ENCODE peak calls at places on chromosomes 16 and 17, in five cellular contexts. N, Z, J, B and M are unnamed samples.

GRCh38 chr17:80446645-80447405 is 29.6 kb downstream of the NPTX1 start:
- DNase-seq in N (no peak), Z (no peak), J (no peak), B (no peak), M (no peak)

GRCh38 chr17:31580331-31581021 is 189.0 kb downstream of the RAB11FIP4 start:
- DNase-seq in N (no peak), Z (no peak), J (no peak), B (no peak), M (no peak)

GRCh38 chr17:66395961-66396360 is 93.5 kb downstream of the PRKCA start:
- DNase-seq in N (no peak), Z (no peak), J (no peak), B (no peak), M (no peak)

GRCh38 chr17:67569873-67570272 is 147.9 kb upstream of the NOL11 start:
- DNase-seq in N (no peak), Z (no peak), J (no peak), B (no peak), M (peak; percentile 57)

GRCh38 chr17:6080711-6081430 is 10.7 kb downstream of the WSCD1 start:
- DNase-seq in N (no peak), Z (no peak), J (no peak), B (no peak), M (no peak)

GRCh38 chr17:34673995-34674900 is 94.9 kb downstream of the TMEM132E start:
- DNase-seq in N (no peak), Z (no peak), J (no peak), B (no peak), M (no peak)

GRCh38 chr17:9052921-9053320 is 31.6 kb downstream of the NTN1 start:
- DNase-seq in N (no peak), Z (no peak), J (no peak), B (no peak), M (no peak)

GRCh38 chr16:48271728-48272127 is 24.4 kb upstream of the ABCC11 start:
- DNase-seq in N (no peak), Z (no peak), J (no peak), B (no peak), M (no peak)

GRCh38 chr16:89970011-89970410 is 21.5 kb downstream of the DEF8 start:
- DNase-seq in N (no peak), Z (no peak), J (no peak), B (no peak), M (no peak)

GRCh38 chr17:64393000-64393402 is 2.3 kb upstream of the PECAM1 start:
- DNase-seq in N (no peak), Z (no peak), J (no peak), B (no peak), M (no peak)

GRCh38 chr16:31899505-31899904 is 25.9 kb downstream of the ZNF267 start:
- DNase-seq in N (no peak), Z (no peak), J (no peak), B (no peak), M (no peak)

GRCh38 chr16:72876981-72877373 is 171.0 kb downstream of the ZFHX3 start:
- DNase-seq in N (no peak), Z (no peak), J (no peak), B (no peak), M (no peak)

GRCh38 chr17:53740312-53740711 is 82.4 kb upstream of the KIF2B start:
- DNase-seq in N (no peak), Z (no peak), J (no peak), B (no peak), M (no peak)

GRCh38 chr17:6427284-6427781 is 7.6 kb downstream of the AIPL1 start:
- DNase-seq in N (peak; percentile 30), Z (no peak), J (no peak), B (no peak), M (peak; percentile 23)

GRCh38 chr16:46727630-46728029 is 20.5 kb downstream of the MYLK3 start:
- DNase-seq in N (no peak), Z (no peak), J (no peak), B (no peak), M (no peak)

GRCh38 chr16:15946257-15947044 is 3.0 kb upstream of the ABCC1 start:
- DNase-seq in N (no peak), Z (no peak), J (no peak), B (no peak), M (no peak)

GRCh38 chr16:23702951-23703350 is 10.1 kb downstream of the ERN2 start:
- DNase-seq in N (no peak), Z (no peak), J (no peak), B (no peak), M (no peak)

GRCh38 chr17:39462644-39463375 is 1.5 kb downstream of the CDK12 start:
- DNase-seq in N (no peak), Z (no peak), J (no peak), B (no peak), M (no peak)

GRCh38 chr17:27807567-27808470 is 7.5 kb upstream of the NOS2 start:
- DNase-seq in N (peak; percentile 31), Z (no peak), J (peak; percentile 22), B (no peak), M (peak; percentile 83)

GRCh38 chr17:68676856-68677255 is 75.7 kb upstream of the FAM20A start:
- DNase-seq in N (no peak), Z (no peak), J (no peak), B (no peak), M (no peak)

GRCh38 chr17:28763804-28764266 is 20.0 kb downstream of the TRAF4 start:
- DNase-seq in N (peak; percentile 74), Z (no peak), J (peak; percentile 76), B (peak; percentile 70), M (no peak)

GRCh38 chr16:8924214-8924613 is 39.5 kb downstream of the USP7 start:
- DNase-seq in N (no peak), Z (no peak), J (no peak), B (no peak), M (no peak)

GRCh38 chr16:47854737-47855136 is 301.1 kb downstream of the ABCC12 start:
- DNase-seq in N (no peak), Z (no peak), J (no peak), B (no peak), M (no peak)

GRCh38 chr17:10702574-10702973 is 5.2 kb downstream of the ADPRM start:
- DNase-seq in N (no peak), Z (no peak), J (no peak), B (no peak), M (no peak)

GRCh38 chr17:50558955-50559614 is 1.4 kb upstream of the CACNA1G start:
- DNase-seq in N (no peak), Z (no peak), J (no peak), B (peak; percentile 51), M (no peak)

GRCh38 chr16:65833171-65833871 is 533.2 kb upstream of the CDH5 start:
- DNase-seq in N (no peak), Z (no peak), J (no peak), B (no peak), M (no peak)

GRCh38 chr16:50300942-50301625 is 34.7 kb downstream of the ADCY7 start:
- DNase-seq in N (no peak), Z (no peak), J (no peak), B (peak; percentile 7), M (no peak)

GRCh38 chr16:89770367-89770766 is 46.1 kb downstream of the FANCA start:
- DNase-seq in N (no peak), Z (no peak), J (no peak), B (no peak), M (no peak)